ENCODE peak calls at places on chromosomes 2 and 18, in five cellular contexts. W is T-helper 1 cell; X is NCI-H1694 treated with DMSO at 0.1 percent for 48 hours; K is endodermal cell; I is stimulated activated CD4-positive, alpha-beta T cell treated with anti-CD3 and anti-CD28 coated beads, Interleukin-15, amount 100 ng/mL, for 24 hours. S is an unnamed sample.

GRCh38 chr2:102033028-102033749 is 41.4 kb downstream of the IL1R2 start:
- DNase-seq in W (peak), X (no peak), K (no peak), I (peak), S (peak)

GRCh38 chr2:183134016-183134415 is 9.8 kb downstream of the NUP35 start:
- DNase-seq in W (no peak), X (no peak), K (no peak), I (no peak), S (no peak)

GRCh38 chr18:76670564-76671288 is 151.6 kb upstream of the ZNF236 start:
- DNase-seq in W (no peak), X (no peak), K (peak), I (no peak), S (no peak)

GRCh38 chr2:9809064-9809356 is 34.3 kb upstream of the TAF1B start:
- DNase-seq in W (no peak), X (no peak), K (no peak), I (no peak), S (no peak)

GRCh38 chr18:8215741-8216140 is 393.5 kb upstream of the RAB12 start:
- DNase-seq in W (no peak), X (no peak), K (no peak), I (no peak), S (peak)

GRCh38 chr2:132632000-132632649 is 37.9 kb downstream of the LYPD1 start:
- DNase-seq in W (no peak), X (no peak), K (no peak), I (no peak), S (no peak)

GRCh38 chr2:85753525-85754312 is at the start of gene ATOH8:
- DNase-seq in W (peak), X (peak), K (peak), I (peak), S (peak)

GRCh38 chr2:100321181-100321880 is 970 bp downstream of the LONRF2 start:
- DNase-seq in W (peak), X (peak), K (peak), I (peak), S (peak)

GRCh38 chr18:44826418-44827259 is 146.0 kb downstream of the SETBP1 start:
- DNase-seq in W (no peak), X (peak), K (no peak), I (no peak), S (peak)

GRCh38 chr2:180523629-180524340 is 456.6 kb upstream of the UBE2E3 start:
- DNase-seq in W (no peak), X (no peak), K (no peak), I (no peak), S (no peak)

GRCh38 chr2:176066645-176067586 is 16.8 kb downstream of the EVX2 start:
- DNase-seq in W (no peak), X (no peak), K (peak), I (no peak), S (no peak)

GRCh38 chr2:58629720-58630119 is 388.6 kb upstream of the FANCL start:
- DNase-seq in W (no peak), X (no peak), K (no peak), I (no peak), S (no peak)

GRCh38 chr2:242030858-242031257 is 161.3 kb downstream of the RTP5 start:
- DNase-seq in W (no peak), X (no peak), K (no peak), I (no peak), S (no peak)

GRCh38 chr18:69400253-69400975 is at the start of gene DOK6:
- DNase-seq in W (no peak), X (peak), K (peak), I (peak), S (peak)

GRCh38 chr2:12577086-12577485 is 139.7 kb upstream of the TRIB2 start:
- DNase-seq in W (no peak), X (no peak), K (no peak), I (no peak), S (no peak)

GRCh38 chr2:68811364-68811763 is 59.8 kb downstream of the BMP10 start:
- DNase-seq in W (no peak), X (no peak), K (no peak), I (no peak), S (no peak)

GRCh38 chr2:162301151-162301804 is 17.2 kb downstream of the IFIH1 start:
- DNase-seq in W (peak), X (peak), K (peak), I (peak), S (peak)

GRCh38 chr2:132958887-132959286 is 288.9 kb upstream of the LYPD1 start:
- DNase-seq in W (no peak), X (no peak), K (no peak), I (no peak), S (no peak)

GRCh38 chr2:121561617-121562268 is 31.1 kb downstream of the RNU4ATAC start:
- DNase-seq in W (no peak), X (no peak), K (no peak), I (no peak), S (peak)

GRCh38 chr2:113217455-113218282 is 43.9 kb downstream of the PSD4 start:
- DNase-seq in W (no peak), X (no peak), K (peak), I (no peak), S (peak)

GRCh38 chr2:239536186-239536585 is 135.4 kb upstream of the HDAC4 start:
- DNase-seq in W (no peak), X (no peak), K (no peak), I (no peak), S (no peak)

GRCh38 chr2:23244656-23245055 is 140.3 kb upstream of the KLHL29 start:
- DNase-seq in W (no peak), X (no peak), K (no peak), I (no peak), S (no peak)

GRCh38 chr2:241230435-241230834 is 42.0 kb downstream of the ANO7 start:
- DNase-seq in W (no peak), X (no peak), K (no peak), I (no peak), S (no peak)

GRCh38 chr2:119222863-119223520 is 642 bp upstream of the STEAP3 start:
- DNase-seq in W (no peak), X (no peak), K (no peak), I (no peak), S (peak)

GRCh38 chr2:132439703-132440398 is 23.2 kb downstream of the GPR39 start:
- DNase-seq in W (no peak), X (no peak), K (no peak), I (no peak), S (peak)

GRCh38 chr2:134231296-134231964 is 22.4 kb upstream of the MGAT5 start:
- DNase-seq in W (no peak), X (no peak), K (no peak), I (no peak), S (no peak)

GRCh38 chr2:176140130-176140519 is 10.6 kb downstream of the HOXD8 start:
- DNase-seq in W (no peak), X (no peak), K (peak), I (no peak), S (no peak)

GRCh38 chr2:58739033-58739432 is 497.9 kb upstream of the FANCL start:
- DNase-seq in W (no peak), X (no peak), K (no peak), I (no peak), S (no peak)

GRCh38 chr2:101327863-101328394 is 19.4 kb upstream of the RNF149 start:
- DNase-seq in W (peak), X (no peak), K (peak), I (no peak), S (peak)

GRCh38 chr2:230537531-230537976 is 121.6 kb downstream of the SP100 start:
- DNase-seq in W (peak), X (no peak), K (no peak), I (peak), S (no peak)

GRCh38 chr2:228140934-228141528 is 40.5 kb downstream of the SPHKAP start:
- DNase-seq in W (peak), X (no peak), K (no peak), I (no peak), S (no peak)

GRCh38 chr18:47775961-47776360 is 154.5 kb downstream of the SMAD2 start:
- DNase-seq in W (no peak), X (no peak), K (no peak), I (no peak), S (peak)

GRCh38 chr2:180046776-180047175 is 39.7 kb upstream of the CWC22 start:
- DNase-seq in W (no peak), X (no peak), K (no peak), I (no peak), S (no peak)

GRCh38 chr2:191533693-191534175 is 144.2 kb upstream of the NABP1 start:
- DNase-seq in W (no peak), X (no peak), K (no peak), I (no peak), S (no peak)

GRCh38 chr2:67626076-67626475 is 228.9 kb downstream of the ETAA1 start:
- DNase-seq in W (no peak), X (no peak), K (no peak), I (no peak), S (no peak)

GRCh38 chr2:155930312-155930711 is 402.2 kb downstream of the NR4A2 start:
- DNase-seq in W (no peak), X (no peak), K (no peak), I (no peak), S (peak)

S was measured in mesendoderm.